ENCODE peak calls at places on chromosomes 6 and 20, in ten cellular contexts. E is hepatocyte; T is LNCaP clone FGC; G is stomach; X is heart right ventricle; R is ovary; J is thoracic aorta; L is body of pancreas; H is fibroblast of pulmonary artery; Z is CD8-positive, alpha-beta T cell. C is an unnamed sample.

GRCh38 chr6:25179051-25179778 is 100.0 kb upstream of the CARMIL1 start:
- DNase-seq in E (peak), T (no peak), G (no peak), X (no peak), R (no peak), J (no peak), L (no peak), H (peak), Z (no peak), C (peak)

GRCh38 chr6:2713473-2714358 is 37.0 kb downstream of the MYLK4 start:
- DNase-seq in E (no peak), T (no peak), G (no peak), X (no peak), R (no peak), J (no peak), L (no peak), H (peak), Z (no peak), C (no peak)

GRCh38 chr20:48601798-48602197 is 226.0 kb downstream of the PREX1 start:
- DNase-seq in E (no peak), T (no peak), G (no peak), X (no peak), R (no peak), J (no peak), L (no peak), H (no peak), Z (no peak), C (no peak)

GRCh38 chr6:142808405-142809061 is 136.4 kb downstream of the HIVEP2 start:
- DNase-seq in E (no peak), T (no peak), G (no peak), X (no peak), R (no peak), J (no peak), L (no peak), H (no peak), Z (no peak), C (no peak)

GRCh38 chr20:45032276-45032675 is 66.0 kb downstream of the STK4 start:
- DNase-seq in E (no peak), T (no peak), G (no peak), X (no peak), R (no peak), J (no peak), L (no peak), H (no peak), Z (no peak), C (no peak)

GRCh38 chr20:48215536-48215935 is 430.3 kb upstream of the SULF2 start:
- DNase-seq in E (no peak), T (no peak), G (no peak), X (no peak), R (no peak), J (no peak), L (no peak), H (no peak), Z (no peak), C (no peak)

GRCh38 chr6:24558516-24558915 is 63.7 kb downstream of the ALDH5A1 start:
- DNase-seq in E (no peak), T (peak), G (no peak), X (no peak), R (no peak), J (no peak), L (no peak), H (no peak), Z (no peak), C (no peak)

GRCh38 chr6:149055195-149055899 is 262.2 kb upstream of the TAB2 start:
- DNase-seq in E (no peak), T (no peak), G (no peak), X (no peak), R (no peak), J (no peak), L (no peak), H (no peak), Z (no peak), C (no peak)

GRCh38 chr6:134714679-134715078 is 235.2 kb downstream of the ALDH8A1 start:
- DNase-seq in E (peak), T (peak), G (no peak), X (no peak), R (no peak), J (no peak), L (no peak), H (peak), Z (no peak), C (no peak)

GRCh38 chr6:93164781-93165180 is 254.6 kb downstream of the EPHA7 start:
- DNase-seq in E (peak), T (no peak), G (no peak), X (no peak), R (no peak), J (no peak), L (no peak), H (no peak), Z (no peak), C (no peak)

GRCh38 chr20:2805682-2806350 is 5.4 kb upstream of the CPXM1 start:
- DNase-seq in E (no peak), T (no peak), G (no peak), X (no peak), R (no peak), J (no peak), L (no peak), H (peak), Z (no peak), C (no peak)

GRCh38 chr6:98343004-98343403 is 491.4 kb upstream of the POU3F2 start:
- DNase-seq in E (no peak), T (no peak), G (no peak), X (no peak), R (no peak), J (no peak), L (no peak), H (no peak), Z (no peak), C (no peak)

GRCh38 chr6:41505084-41506049 is 40.8 kb upstream of the FOXP4 start:
- DNase-seq in E (peak), T (no peak), G (peak), X (peak), R (peak), J (peak), L (peak), H (peak), Z (no peak), C (peak)

GRCh38 chr20:53194891-53195290 is 222.7 kb downstream of the TSHZ2 start:
- DNase-seq in E (no peak), T (no peak), G (no peak), X (no peak), R (no peak), J (no peak), L (no peak), H (no peak), Z (no peak), C (no peak)

GRCh38 chr6:9621276-9621675 is 793.6 kb downstream of the TFAP2A start:
- DNase-seq in E (no peak), T (no peak), G (no peak), X (no peak), R (no peak), J (no peak), L (no peak), H (no peak), Z (no peak), C (peak)

GRCh38 chr20:14956538-14956937 is 619.1 kb upstream of the FLRT3 start:
- DNase-seq in E (no peak), T (no peak), G (no peak), X (no peak), R (no peak), J (no peak), L (no peak), H (no peak), Z (no peak), C (no peak)

GRCh38 chr6:3501826-3502505 is 45.1 kb upstream of the SLC22A23 start:
- DNase-seq in E (no peak), T (no peak), G (no peak), X (no peak), R (no peak), J (no peak), L (no peak), H (no peak), Z (no peak), C (no peak)

GRCh38 chr6:45586216-45587171 is 208.8 kb upstream of the SUPT3H start:
- DNase-seq in E (no peak), T (no peak), G (no peak), X (no peak), R (no peak), J (no peak), L (no peak), H (no peak), Z (peak), C (no peak)

GRCh38 chr6:163956571-163957407 is 542.3 kb downstream of the QKI start:
- DNase-seq in E (peak), T (peak), G (peak), X (peak), R (peak), J (peak), L (peak), H (peak), Z (peak), C (peak)

GRCh38 chr20:57900226-57900905 is 190.6 kb upstream of the PMEPA1 start:
- DNase-seq in E (no peak), T (no peak), G (no peak), X (no peak), R (no peak), J (no peak), L (no peak), H (no peak), Z (no peak), C (no peak)

GRCh38 chr6:37860226-37860839 is 40.8 kb downstream of the ZFAND3 start:
- DNase-seq in E (peak), T (no peak), G (no peak), X (peak), R (no peak), J (no peak), L (peak), H (peak), Z (no peak), C (no peak)

GRCh38 chr6:122696079-122696478 is 83.4 kb upstream of the FABP7 start:
- DNase-seq in E (no peak), T (no peak), G (no peak), X (no peak), R (no peak), J (no peak), L (no peak), H (peak), Z (no peak), C (no peak)

GRCh38 chr20:53794529-53795115 is 201.0 kb upstream of the ZNF217 start:
- DNase-seq in E (no peak), T (no peak), G (no peak), X (no peak), R (no peak), J (no peak), L (no peak), H (no peak), Z (no peak), C (no peak)

GRCh38 chr6:154197176-154197850 is 158.3 kb downstream of the OPRM1 start:
- DNase-seq in E (no peak), T (no peak), G (no peak), X (no peak), R (no peak), J (no peak), L (no peak), H (peak), Z (no peak), C (peak)

GRCh38 chr6:32607988-32608298 is 18.3 kb upstream of the HLA-DRB1 start:
- DNase-seq in E (no peak), T (no peak), G (no peak), X (no peak), R (no peak), J (no peak), L (no peak), H (no peak), Z (no peak), C (no peak)

GRCh38 chr6:32609391-32609730 is 19.7 kb upstream of the HLA-DRB1 start:
- DNase-seq in E (no peak), T (no peak), G (no peak), X (no peak), R (no peak), J (no peak), L (no peak), H (no peak), Z (no peak), C (no peak)

GRCh38 chr6:32610897-32611296 is 21.2 kb upstream of the HLA-DRB1 start:
- DNase-seq in E (no peak), T (no peak), G (no peak), X (no peak), R (no peak), J (no peak), L (no peak), H (no peak), Z (no peak), C (no peak)

GRCh38 chr6:32608374-32608773 is 18.7 kb upstream of the HLA-DRB1 start:
- DNase-seq in E (no peak), T (no peak), G (no peak), X (no peak), R (no peak), J (no peak), L (no peak), H (no peak), Z (no peak), C (no peak)

DNA sequence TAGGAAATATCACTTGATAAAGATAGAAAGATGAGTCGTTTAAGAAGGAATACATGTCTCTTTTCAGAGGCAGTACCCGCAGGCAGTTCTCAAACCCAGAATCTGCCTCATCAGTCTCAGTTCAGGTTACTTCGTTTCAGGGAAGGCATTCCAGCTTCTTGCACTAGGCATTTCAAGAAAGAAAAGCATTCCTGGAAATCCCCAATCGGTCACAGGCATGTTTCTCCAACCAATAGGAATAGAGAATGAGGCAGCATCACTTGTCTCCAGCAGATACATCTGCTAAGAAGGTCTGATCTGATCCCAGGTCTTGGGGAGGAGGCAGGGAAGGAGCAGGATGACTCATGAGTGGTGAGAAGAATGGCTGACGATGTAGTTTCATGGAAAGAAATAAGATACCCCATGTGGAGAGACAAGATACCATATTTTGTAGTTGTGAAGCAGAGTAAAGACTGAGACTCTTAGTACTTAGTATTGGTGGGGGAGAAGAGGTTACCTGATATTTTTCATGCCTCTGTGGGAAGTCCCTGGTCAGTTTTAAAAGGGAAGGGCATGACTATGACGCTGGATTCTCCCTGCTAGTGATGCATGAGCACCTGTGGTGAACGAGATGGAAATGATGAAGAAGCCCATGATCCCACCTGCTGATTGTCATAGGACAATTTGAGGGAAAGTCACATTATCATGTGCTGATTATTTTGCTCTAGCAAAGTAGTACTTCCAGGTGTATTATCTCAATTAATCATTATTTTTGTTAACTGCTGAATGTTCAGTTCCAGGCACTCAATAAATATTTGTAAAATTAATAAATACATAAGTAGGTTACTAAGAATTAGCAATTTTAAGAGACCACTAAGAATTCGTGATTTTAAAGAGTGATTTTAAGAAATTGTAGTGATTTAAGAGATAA is 20.3 kb upstream of the HLA-DRB1 start:
- DNase-seq in E (peak), T (peak), G (no peak), X (peak), R (no peak), J (no peak), L (peak), H (peak), Z (no peak), C (peak)
- H3K4me3 ChIP-seq in E (no peak), T (no peak), G (no peak), X (no peak), R (no peak), J (peak), L (no peak), H (no peak), Z (no peak), C (no peak)

GRCh38 chr20:56697476-56697875 is 68.4 kb downstream of the TFAP2C start:
- DNase-seq in E (no peak), T (no peak), G (no peak), X (no peak), R (no peak), J (no peak), L (no peak), H (no peak), Z (no peak), C (no peak)
- TF ChIP-seq CTCF in E (no peak), T (no peak), G (no peak), X (no peak), R (no peak), J (no peak), L (no peak), H (no peak), Z (no peak), C (no peak)

DNA sequence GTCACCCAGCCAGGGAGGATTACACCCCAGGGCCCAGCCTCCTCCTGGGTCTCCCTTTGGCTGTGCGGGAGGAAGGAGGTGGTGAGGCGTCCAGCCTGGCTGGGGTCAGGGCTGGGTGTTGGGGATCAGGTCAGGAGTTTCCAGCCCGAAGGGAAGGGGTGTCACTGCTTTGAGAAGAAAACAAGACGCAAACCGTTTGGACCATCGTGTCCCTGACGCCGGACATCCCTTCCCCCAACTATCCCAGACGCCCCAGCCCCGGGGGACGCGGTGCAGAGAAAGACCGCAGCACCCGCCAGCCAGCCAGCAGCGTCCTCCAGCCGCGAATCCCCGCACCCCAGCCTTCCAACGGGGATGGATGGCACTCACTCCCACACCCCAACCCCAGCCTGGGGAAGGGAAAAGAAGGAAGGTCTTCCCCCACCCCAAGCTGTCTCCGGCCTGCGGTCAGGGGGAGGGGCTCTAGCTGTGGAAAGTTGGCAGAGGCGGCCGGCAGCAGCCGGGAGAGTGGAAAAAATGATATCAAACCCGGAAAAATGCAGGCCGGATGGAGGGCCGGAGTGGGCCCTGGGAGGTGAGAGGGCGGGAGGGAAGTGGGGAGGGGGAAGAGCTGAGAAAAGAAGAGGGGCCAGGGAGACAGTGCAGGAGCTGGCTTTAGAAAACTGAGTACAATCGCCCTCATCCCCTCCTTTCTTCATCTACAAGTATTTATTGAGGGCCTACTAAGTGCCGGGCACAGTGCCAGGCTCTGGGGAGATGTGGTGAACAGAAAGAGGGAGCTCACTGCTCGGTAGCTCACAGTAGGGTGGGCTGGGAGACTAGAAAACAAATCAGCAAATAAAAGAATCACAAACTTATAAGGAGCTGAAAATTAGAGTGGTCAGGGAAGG is 10.6 kb downstream of the REM1 start:
- DNase-seq in E (peak), T (no peak), G (no peak), X (peak), R (peak), J (no peak), L (peak), H (peak), Z (no peak), C (no peak)
- H3K4me3 ChIP-seq in E (no peak), T (no peak), G (peak), X (peak), R (no peak), J (peak), L (no peak), H (peak), Z (no peak), C (no peak)

GRCh38 chr6:156616495-156616894 is 160.7 kb upstream of the ARID1B start:
- DNase-seq in E (no peak), T (no peak), G (no peak), X (no peak), R (no peak), J (no peak), L (no peak), H (no peak), Z (no peak), C (no peak)

GRCh38 chr6:156612361-156612760 is 164.8 kb upstream of the ARID1B start:
- DNase-seq in E (no peak), T (no peak), G (no peak), X (no peak), R (no peak), J (no peak), L (no peak), H (no peak), Z (no peak), C (no peak)

GRCh38 chr6:156617376-156617775 is 159.8 kb upstream of the ARID1B start:
- DNase-seq in E (peak), T (no peak), G (peak), X (no peak), R (no peak), J (no peak), L (peak), H (peak), Z (no peak), C (no peak)

GRCh38 chr6:156618600-156619205 is 158.5 kb upstream of the ARID1B start:
- DNase-seq in E (no peak), T (no peak), G (no peak), X (no peak), R (no peak), J (no peak), L (no peak), H (no peak), Z (no peak), C (no peak)

GRCh38 chr6:156613996-156614395 is 163.2 kb upstream of the ARID1B start:
- DNase-seq in E (no peak), T (no peak), G (no peak), X (no peak), R (no peak), J (no peak), L (no peak), H (no peak), Z (no peak), C (no peak)
- TF ChIP-seq CTCF in E (no peak), T (no peak), G (no peak), X (no peak), R (no peak), J (no peak), L (no peak), H (no peak), Z (no peak), C (no peak)